ENCODE peak calls at places on chromosomes 13 and 19, in ten cellular contexts. Q, S, X, D, G, B, U, M, V and H are unnamed samples.

GRCh38 chr19:46963093-46963734 is 56.4 kb upstream of the NPAS1 start:
- DNase-seq in Q (no peak), S (no peak), X (no peak), D (peak), G (no peak), B (no peak), U (no peak), M (no peak), V (no peak), H (no peak)

GRCh38 chr13:89627991-89628390 is 1719.5 kb upstream of the MIR17HG start:
- DNase-seq in Q (no peak), S (no peak), X (no peak), D (no peak), G (no peak), B (no peak), U (peak), M (no peak), V (no peak), H (no peak)

GRCh38 chr13:95833713-95834112 is 156.8 kb downstream of the DNAJC3 start:
- DNase-seq in Q (no peak), S (no peak), X (no peak), D (no peak), G (no peak), B (no peak), U (peak), M (no peak), V (peak), H (no peak)

GRCh38 chr13:28349901-28350654 is 144.8 kb downstream of the FLT1 start:
- DNase-seq in Q (no peak), S (no peak), X (no peak), D (no peak), G (no peak), B (no peak), U (no peak), M (no peak), V (no peak), H (peak)

GRCh38 chr19:14556662-14557188 is 15.1 kb downstream of the NDUFB7 start:
- DNase-seq in Q (peak), S (peak), X (no peak), D (peak), G (peak), B (peak), U (peak), M (peak), V (peak), H (peak)

GRCh38 chr19:17886515-17886914 is 14.8 kb downstream of the SLC5A5 start:
- DNase-seq in Q (no peak), S (no peak), X (no peak), D (no peak), G (no peak), B (no peak), U (no peak), M (no peak), V (no peak), H (no peak)

GRCh38 chr13:28744091-28744536 is 25.3 kb upstream of the SLC46A3 start:
- DNase-seq in Q (no peak), S (no peak), X (no peak), D (peak), G (no peak), B (no peak), U (peak), M (no peak), V (peak), H (no peak)

GRCh38 chr19:9436358-9436757 is 985 bp upstream of the ZNF266 start:
- DNase-seq in Q (no peak), S (no peak), X (no peak), D (no peak), G (no peak), B (no peak), U (no peak), M (no peak), V (no peak), H (no peak)

GRCh38 chr13:105327727-105328126 is 1207.7 kb downstream of the EFNB2 start:
- DNase-seq in Q (no peak), S (no peak), X (peak), D (no peak), G (no peak), B (no peak), U (no peak), M (no peak), V (no peak), H (no peak)

GRCh38 chr13:74930402-74931165 is 551.4 kb downstream of the TBC1D4 start:
- DNase-seq in Q (no peak), S (no peak), X (no peak), D (peak), G (no peak), B (no peak), U (peak), M (no peak), V (no peak), H (no peak)

GRCh38 chr13:93727301-93728141 is 500.9 kb downstream of the GPC6 start:
- DNase-seq in Q (no peak), S (no peak), X (no peak), D (no peak), G (no peak), B (no peak), U (no peak), M (no peak), V (no peak), H (no peak)

GRCh38 chr19:32870154-32870573 is 597 bp upstream of the SLC7A9 start:
- DNase-seq in Q (peak), S (no peak), X (no peak), D (no peak), G (no peak), B (no peak), U (no peak), M (no peak), V (peak), H (no peak)

GRCh38 chr19:39310558-39311311 is 9.9 kb downstream of the LRFN1 start:
- DNase-seq in Q (peak), S (no peak), X (no peak), D (no peak), G (no peak), B (no peak), U (no peak), M (peak), V (peak), H (no peak)

GRCh38 chr13:23644527-23644926 is 74.3 kb downstream of the TNFRSF19 start:
- DNase-seq in Q (no peak), S (no peak), X (no peak), D (no peak), G (no peak), B (no peak), U (no peak), M (no peak), V (no peak), H (no peak)

GRCh38 chr13:94343243-94343585 is 136.3 kb downstream of the DCT start:
- DNase-seq in Q (no peak), S (no peak), X (no peak), D (no peak), G (no peak), B (no peak), U (no peak), M (no peak), V (no peak), H (no peak)

GRCh38 chr19:45862271-45862563 is 730 bp downstream of the SYMPK start:
- DNase-seq in Q (no peak), S (no peak), X (no peak), D (no peak), G (no peak), B (no peak), U (no peak), M (no peak), V (peak), H (no peak)

GRCh38 chr19:4454952-4455738 is 2.4 kb downstream of the UBXN6 start:
- DNase-seq in Q (no peak), S (no peak), X (no peak), D (peak), G (no peak), B (no peak), U (no peak), M (no peak), V (no peak), H (no peak)

GRCh38 chr13:111486801-111487200 is 166.4 kb downstream of the TEX29 start:
- DNase-seq in Q (peak), S (no peak), X (no peak), D (no peak), G (no peak), B (no peak), U (no peak), M (no peak), V (no peak), H (no peak)

GRCh38 chr19:5934779-5935472 is 20.9 kb downstream of the CAPS start:
- DNase-seq in Q (no peak), S (no peak), X (no peak), D (peak), G (no peak), B (no peak), U (no peak), M (no peak), V (no peak), H (no peak)

GRCh38 chr13:65293530-65294198 is 1936.5 kb downstream of the PCDH9 start:
- DNase-seq in Q (no peak), S (no peak), X (no peak), D (no peak), G (no peak), B (no peak), U (no peak), M (no peak), V (no peak), H (no peak)

GRCh38 chr13:44649118-44649455 is 73.0 kb upstream of the TSC22D1 start:
- DNase-seq in Q (peak), S (no peak), X (no peak), D (no peak), G (no peak), B (no peak), U (no peak), M (no peak), V (peak), H (no peak)

GRCh38 chr13:43134896-43135295 is 111.5 kb downstream of the DNAJC15 start:
- DNase-seq in Q (no peak), S (no peak), X (no peak), D (no peak), G (no peak), B (no peak), U (no peak), M (no peak), V (no peak), H (no peak)

GRCh38 chr13:34435338-34435737 is 506.7 kb upstream of the NBEA start:
- DNase-seq in Q (no peak), S (no peak), X (no peak), D (no peak), G (no peak), B (no peak), U (no peak), M (no peak), V (no peak), H (no peak)

GRCh38 chr19:39390460-39390758 is 497 bp downstream of the PAF1 start:
- DNase-seq in Q (no peak), S (no peak), X (no peak), D (peak), G (no peak), B (peak), U (no peak), M (no peak), V (no peak), H (no peak)

GRCh38 chr19:18438331-18439024 is 545 bp upstream of the ISYNA1 start:
- DNase-seq in Q (no peak), S (no peak), X (no peak), D (peak), G (no peak), B (no peak), U (no peak), M (no peak), V (peak), H (peak)

GRCh38 chr13:79874396-79875360 is 393.7 kb downstream of the NDFIP2 start:
- DNase-seq in Q (peak), S (no peak), X (no peak), D (no peak), G (no peak), B (no peak), U (no peak), M (no peak), V (no peak), H (no peak)

GRCh38 chr19:39937094-39937493 is 2.7 kb upstream of the FCGBP start:
- DNase-seq in Q (no peak), S (no peak), X (no peak), D (no peak), G (no peak), B (no peak), U (no peak), M (no peak), V (no peak), H (no peak)

GRCh38 chr13:101649490-101650126 is 197.1 kb downstream of the ITGBL1 start:
- DNase-seq in Q (no peak), S (no peak), X (no peak), D (no peak), G (no peak), B (no peak), U (peak), M (no peak), V (no peak), H (no peak)

GRCh38 chr13:98401936-98402335 is 175.0 kb downstream of the STK24 start:
- DNase-seq in Q (peak), S (no peak), X (no peak), D (no peak), G (no peak), B (no peak), U (no peak), M (no peak), V (no peak), H (no peak)